ENCODE peak calls at places on chromosomes 2 and 18, in five cellular contexts. W is MCF 10A, D is frontal cortex, I is NAMALWA, P is SHP77. E is an unnamed sample.

GRCh38 chr18:48356909-48357631 is 52.1 kb downstream of the ZBTB7C start:
- DNase-seq in I (no peak), D (no peak), W (no peak), P (no peak), E (no peak)

GRCh38 chr2:25879133-25879730 is 945 bp upstream of the ASXL2 start:
- DNase-seq in P (peak), D (no peak), I (no peak), W (peak), E (no peak)

GRCh38 chr2:197248623-197249022 is 62.0 kb downstream of the ANKRD44 start:
- DNase-seq in D (no peak), W (no peak), P (no peak), I (no peak), E (no peak)

GRCh38 chr2:128548461-128548891 is 229.8 kb upstream of the HS6ST1 start:
- DNase-seq in P (no peak), I (no peak), W (no peak), D (no peak), E (no peak)

GRCh38 chr2:235614900-235615712 is 121.3 kb downstream of the AGAP1 start:
- DNase-seq in D (peak), I (no peak), W (peak), P (no peak), E (no peak)

GRCh38 chr2:70946832-70947442 is 11.2 kb downstream of the ATP6V1B1 start:
- DNase-seq in P (peak), W (peak), I (peak), D (no peak), E (no peak)

GRCh38 chr18:63099848-63100625 is 219.5 kb downstream of the BCL2 start:
- DNase-seq in I (no peak), P (no peak), D (no peak), W (no peak), E (no peak)

GRCh38 chr18:59208602-59209001 is 11.4 kb upstream of the GRP start:
- DNase-seq in P (no peak), I (no peak), W (peak), D (no peak), E (no peak)

GRCh38 chr18:76495435-76496199 is 575 bp upstream of the ZNF516 start:
- DNase-seq in P (peak), D (no peak), W (peak), I (peak), E (no peak)

GRCh38 chr2:8346238-8346637 is 335.6 kb upstream of the ID2 start:
- DNase-seq in P (no peak), I (no peak), D (no peak), W (no peak), E (no peak)

GRCh38 chr2:237231593-237231992 is 145.9 kb downstream of the COPS8 start:
- DNase-seq in P (no peak), D (no peak), W (no peak), I (no peak), E (no peak)

GRCh38 chr2:188808921-188809320 is 165.3 kb upstream of the COL3A1 start:
- DNase-seq in D (no peak), W (no peak), P (no peak), I (no peak), E (no peak)

GRCh38 chr2:36359006-36359580 is 3.5 kb downstream of the CRIM1 start:
- DNase-seq in D (no peak), I (peak), W (peak), P (no peak), E (no peak)

GRCh38 chr2:218644721-218645120 is 14.7 kb downstream of the ZNF142 start:
- DNase-seq in D (no peak), I (no peak), P (no peak), W (no peak), E (no peak)

GRCh38 chr2:217993817-217994459 is 8.9 kb downstream of the TNS1 start:
- DNase-seq in W (peak), P (no peak), D (no peak), I (peak), E (no peak)

GRCh38 chr2:216713691-216714411 is 18.5 kb upstream of the IGFBP5 start:
- DNase-seq in W (peak), D (peak), I (no peak), P (no peak), E (no peak)

GRCh38 chr2:207130958-207131521 is 34.7 kb downstream of the KLF7 start:
- DNase-seq in W (no peak), I (no peak), P (no peak), D (no peak), E (no peak)

GRCh38 chr2:114005110-114005783 is 115.4 kb downstream of the ACTR3 start:
- DNase-seq in P (no peak), W (no peak), D (no peak), I (no peak), E (no peak)

GRCh38 chr2:185185044-185185443 is 553.6 kb upstream of the FSIP2 start:
- DNase-seq in I (no peak), D (no peak), W (no peak), P (no peak), E (no peak)

GRCh38 chr18:74453011-74453571 is 4.0 kb downstream of the DIPK1C start:
- DNase-seq in W (no peak), I (no peak), P (no peak), D (no peak), E (no peak)

GRCh38 chr2:3451926-3452671 is 67.2 kb downstream of the ADI1 start:
- DNase-seq in D (no peak), W (no peak), P (no peak), I (no peak), E (no peak)

GRCh38 chr2:11203480-11203879 is 48.2 kb downstream of the SLC66A3 start:
- DNase-seq in D (no peak), I (no peak), P (no peak), W (peak), E (no peak)

GRCh38 chr2:236171213-236172201 is 3.3 kb upstream of the GBX2 start:
- DNase-seq in P (no peak), I (no peak), D (peak), W (no peak), E (no peak)

GRCh38 chr18:43904209-43904837 is 627.0 kb upstream of the SYT4 start:
- DNase-seq in I (no peak), D (no peak), P (no peak), W (no peak), E (no peak)

GRCh38 chr2:73716518-73717250 is 20.5 kb downstream of the TPRKB start:
- DNase-seq in W (peak), D (no peak), I (peak), P (no peak), E (no peak)

GRCh38 chr2:27798476-27798875 is 27.0 kb downstream of the MRPL33 start:
- DNase-seq in P (no peak), D (no peak), W (no peak), I (no peak), E (no peak)

GRCh38 chr2:233469261-233470006 is 97.1 kb downstream of the USP40 start:
- DNase-seq in W (no peak), D (peak), P (no peak), I (no peak), E (no peak)